ENCODE peak calls at places on chromosomes 12 and 14, in six cellular contexts. One of them, this sample, is unnamed.

GRCh38 chr14:50117456-50117855 is 1.1 kb upstream of the VCPKMT start:
- ATAC-seq in HepG2: no peak
- ATAC-seq in GM12878: no peak
- ATAC-seq in upper lobe of left lung: no peak
- ATAC-seq in K562: no peak
- ATAC-seq in A549: no peak
- ATAC-seq in this sample: no peak

GRCh38 chr14:75450381-75451276 is 22.8 kb downstream of the JDP2 start:
- ATAC-seq in K562: no peak
- ATAC-seq in GM12878: no peak
- ATAC-seq in HepG2: peak; percentile 27
- ATAC-seq in upper lobe of left lung: no peak
- ATAC-seq in A549: no peak
- ATAC-seq in this sample: no peak

GRCh38 chr14:34615507-34615906 is 14.4 kb downstream of the SNX6 start:
- ATAC-seq in HepG2: no peak
- ATAC-seq in upper lobe of left lung: no peak
- ATAC-seq in K562: no peak
- ATAC-seq in GM12878: no peak
- ATAC-seq in A549: no peak
- ATAC-seq in this sample: no peak

GRCh38 chr14:68081489-68081888 is 261.9 kb downstream of the RAD51B start:
- ATAC-seq in HepG2: no peak
- ATAC-seq in K562: no peak
- ATAC-seq in upper lobe of left lung: no peak
- ATAC-seq in A549: no peak
- ATAC-seq in GM12878: peak; percentile 80
- ATAC-seq in this sample: no peak

GRCh38 chr14:89227490-89227834 is 189.6 kb downstream of the FOXN3 start:
- ATAC-seq in HepG2: no peak
- ATAC-seq in A549: no peak
- ATAC-seq in GM12878: no peak
- ATAC-seq in K562: no peak
- ATAC-seq in upper lobe of left lung: no peak
- ATAC-seq in this sample: no peak

GRCh38 chr12:99528478-99528877 is 119.1 kb upstream of the GARIN6 start:
- ATAC-seq in HepG2: no peak
- ATAC-seq in upper lobe of left lung: no peak
- ATAC-seq in GM12878: peak; percentile 21
- ATAC-seq in K562: no peak
- ATAC-seq in A549: no peak
- ATAC-seq in this sample: no peak

GRCh38 chr14:33755358-33755757 is 195.5 kb downstream of the EGLN3 start:
- ATAC-seq in upper lobe of left lung: no peak
- ATAC-seq in K562: no peak
- ATAC-seq in GM12878: no peak
- ATAC-seq in A549: no peak
- ATAC-seq in HepG2: no peak
- ATAC-seq in this sample: no peak

GRCh38 chr12:10454531-10454930 is 1.4 kb upstream of the KLRC1 start:
- ATAC-seq in A549: no peak
- ATAC-seq in K562: no peak
- ATAC-seq in HepG2: no peak
- ATAC-seq in GM12878: no peak
- ATAC-seq in upper lobe of left lung: no peak
- ATAC-seq in this sample: no peak

GRCh38 chr14:73286598-73286997 is 49.3 kb downstream of the PAPLN start:
- ATAC-seq in GM12878: no peak
- ATAC-seq in upper lobe of left lung: no peak
- ATAC-seq in K562: no peak
- ATAC-seq in A549: no peak
- ATAC-seq in HepG2: no peak
- ATAC-seq in this sample: no peak

GRCh38 chr12:115871714-115872113 is 405.8 kb downstream of the MED13L start:
- ATAC-seq in K562: peak; percentile 96
- ATAC-seq in HepG2: peak; percentile 93
- ATAC-seq in A549: peak; percentile 94
- ATAC-seq in upper lobe of left lung: peak; percentile 45
- ATAC-seq in GM12878: peak; percentile 84
- ATAC-seq in this sample: no peak

GRCh38 chr12:104526320-104526719 is 69.6 kb downstream of the CHST11 start:
- ATAC-seq in K562: peak; percentile 32
- ATAC-seq in HepG2: no peak
- ATAC-seq in A549: no peak
- ATAC-seq in upper lobe of left lung: no peak
- ATAC-seq in GM12878: no peak
- ATAC-seq in this sample: no peak

GRCh38 chr12:39672976-39673375 is 53.4 kb upstream of the ABCD2 start:
- ATAC-seq in K562: no peak
- ATAC-seq in GM12878: no peak
- ATAC-seq in HepG2: no peak
- ATAC-seq in A549: no peak
- ATAC-seq in upper lobe of left lung: no peak
- ATAC-seq in this sample: no peak

GRCh38 chr14:101665478-101666078 is 95.9 kb upstream of the PPP2R5C start:
- ATAC-seq in upper lobe of left lung: no peak
- ATAC-seq in K562: peak; percentile 65
- ATAC-seq in GM12878: peak; percentile 82
- ATAC-seq in A549: peak; percentile 97
- ATAC-seq in HepG2: peak; percentile 56
- ATAC-seq in this sample: no peak

GRCh38 chr12:21165048-21165447 is 34.1 kb downstream of the SLCO1B1 start:
- ATAC-seq in HepG2: no peak
- ATAC-seq in upper lobe of left lung: no peak
- ATAC-seq in K562: no peak
- ATAC-seq in GM12878: no peak
- ATAC-seq in A549: no peak
- ATAC-seq in this sample: no peak

GRCh38 chr12:91155990-91156389 is 26.6 kb downstream of the DCN start:
- ATAC-seq in upper lobe of left lung: no peak
- ATAC-seq in K562: no peak
- ATAC-seq in A549: no peak
- ATAC-seq in GM12878: no peak
- ATAC-seq in HepG2: no peak
- ATAC-seq in this sample: no peak

GRCh38 chr14:39432179-39432618 is at the start of gene FBXO33:
- ATAC-seq in GM12878: peak; percentile 87
- ATAC-seq in A549: peak; percentile 93
- ATAC-seq in upper lobe of left lung: peak; percentile 95
- ATAC-seq in HepG2: peak; percentile 87
- ATAC-seq in K562: peak; percentile 90
- ATAC-seq in this sample: peak; percentile 95

GRCh38 chr14:39433452-39433813 is 1.2 kb upstream of the FBXO33 start:
- ATAC-seq in upper lobe of left lung: no peak
- ATAC-seq in HepG2: no peak
- ATAC-seq in A549: no peak
- ATAC-seq in GM12878: no peak
- ATAC-seq in K562: no peak
- ATAC-seq in this sample: no peak

GRCh38 chr14:39431416-39432178 is 636 bp downstream of the FBXO33 start:
- ATAC-seq in upper lobe of left lung: peak; percentile 3
- ATAC-seq in GM12878: peak; percentile 16
- ATAC-seq in A549: peak; percentile 4
- ATAC-seq in HepG2: peak; percentile 29
- ATAC-seq in K562: peak; percentile 24
- ATAC-seq in this sample: no peak

GRCh38 chr14:39434401-39434800 is 2.2 kb upstream of the FBXO33 start:
- ATAC-seq in upper lobe of left lung: no peak
- ATAC-seq in A549: no peak
- ATAC-seq in HepG2: no peak
- ATAC-seq in GM12878: no peak
- ATAC-seq in K562: no peak
- ATAC-seq in this sample: no peak

DNA sequence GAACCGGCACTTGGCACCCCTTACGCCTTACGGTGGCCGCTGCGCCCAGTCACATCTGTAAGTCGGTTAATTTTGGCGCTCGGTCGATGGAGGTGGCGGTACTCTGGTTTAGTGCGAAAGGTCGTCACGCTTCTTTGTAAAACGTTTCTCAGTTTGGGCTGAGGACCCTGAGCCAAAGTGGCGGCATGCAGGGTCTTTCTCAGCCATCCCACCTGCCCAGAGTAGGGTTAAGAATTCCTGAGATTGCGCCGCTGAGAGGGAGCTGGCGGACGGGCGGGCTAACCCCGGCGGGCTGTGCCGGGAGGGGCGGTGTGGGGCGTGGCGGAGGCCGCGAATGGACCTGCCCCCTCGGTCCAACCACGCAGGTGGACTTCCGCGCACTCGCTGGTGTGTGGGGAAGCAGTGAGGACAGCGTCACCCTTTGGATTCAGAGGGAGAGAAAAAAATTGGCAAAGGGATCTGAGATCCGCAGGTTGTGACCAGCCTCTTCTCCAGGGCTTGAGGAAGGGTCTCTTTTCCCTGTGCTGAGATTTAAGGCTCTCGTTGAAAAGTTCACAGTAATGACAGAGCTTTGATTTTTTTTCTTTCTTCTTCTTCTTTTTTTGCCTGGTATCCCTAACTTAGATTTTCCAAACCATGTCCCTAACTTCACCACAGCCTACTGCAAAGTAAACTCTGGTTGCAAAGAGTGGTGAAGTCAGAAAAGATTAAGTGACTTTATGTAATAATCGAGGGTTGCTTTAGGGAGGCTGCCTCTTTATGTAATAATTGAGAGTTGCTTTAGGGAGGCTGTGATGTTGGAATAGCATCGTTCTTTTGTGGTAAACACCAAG is 602 bp upstream of the FBXO33 start:
- ATAC-seq in HepG2: peak; percentile 91
- ATAC-seq in A549: peak; percentile 95
- ATAC-seq in GM12878: peak; percentile 86
- ATAC-seq in K562: peak; percentile 89
- ATAC-seq in upper lobe of left lung: peak; percentile 93
- ATAC-seq in this sample: peak; percentile 91
- TF ChIP-seq EP300 in HepG2: no peak
- TF ChIP-seq EP300 in A549: no peak
- TF ChIP-seq EP300 in GM12878: no peak
- TF ChIP-seq EP300 in K562: no peak
- TF ChIP-seq EP300 in upper lobe of left lung: peak; percentile 4
- TF ChIP-seq EP300 in this sample: no peak

GRCh38 chr14:51743588-51744000 is 91.9 kb downstream of the FRMD6 start:
- ATAC-seq in upper lobe of left lung: no peak
- ATAC-seq in GM12878: no peak
- ATAC-seq in K562: no peak
- ATAC-seq in HepG2: no peak
- ATAC-seq in A549: no peak
- ATAC-seq in this sample: no peak

GRCh38 chr14:51733147-51733546 is 81.4 kb downstream of the FRMD6 start:
- ATAC-seq in upper lobe of left lung: no peak
- ATAC-seq in HepG2: no peak
- ATAC-seq in K562: no peak
- ATAC-seq in A549: no peak
- ATAC-seq in GM12878: no peak
- ATAC-seq in this sample: no peak

GRCh38 chr14:51744372-51745150 is 92.9 kb downstream of the FRMD6 start:
- ATAC-seq in A549: peak; percentile 40
- ATAC-seq in HepG2: no peak
- ATAC-seq in GM12878: no peak
- ATAC-seq in K562: no peak
- ATAC-seq in upper lobe of left lung: no peak
- ATAC-seq in this sample: no peak

GRCh38 chr14:51735851-51736250 is 84.1 kb downstream of the FRMD6 start:
- ATAC-seq in GM12878: no peak
- ATAC-seq in upper lobe of left lung: no peak
- ATAC-seq in K562: no peak
- ATAC-seq in A549: no peak
- ATAC-seq in HepG2: no peak
- ATAC-seq in this sample: no peak

DNA sequence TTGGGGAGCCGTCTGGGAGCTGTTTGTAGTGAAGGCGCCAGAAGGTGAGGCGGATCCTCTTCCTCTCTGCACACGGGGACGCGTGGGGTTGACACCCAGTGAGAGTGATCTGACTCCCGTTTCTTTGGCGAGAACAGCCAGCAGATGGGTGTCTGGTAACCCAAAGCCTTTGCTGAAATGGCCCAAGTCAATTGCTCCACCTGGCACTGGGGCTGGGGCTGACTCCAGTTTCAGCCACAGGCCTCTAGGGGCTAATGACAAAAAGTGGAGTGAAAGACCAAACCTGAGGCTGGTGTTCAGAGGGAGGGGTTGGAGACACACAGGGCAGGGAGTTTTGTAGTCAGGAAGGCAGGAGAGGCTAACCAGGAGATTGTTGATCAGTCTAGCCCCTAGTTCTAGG is 87.0 kb downstream of the FRMD6 start:
- ATAC-seq in GM12878: peak; percentile 100
- ATAC-seq in upper lobe of left lung: no peak
- ATAC-seq in A549: peak; percentile 86
- ATAC-seq in K562: peak; percentile 53
- ATAC-seq in HepG2: peak; percentile 90
- ATAC-seq in this sample: no peak
- H3K4me1 ChIP-seq in GM12878: no peaks in the 10 kb centered on the region
- H3K4me1 ChIP-seq in upper lobe of left lung: no peaks in the 10 kb centered on the region
- H3K4me1 ChIP-seq in A549: peaks cover 5% of the 10 kb centered on the region
- H3K4me1 ChIP-seq in K562: no peaks in the 10 kb centered on the region
- H3K4me1 ChIP-seq in HepG2: peaks cover 11% of the 10 kb centered on the region
- H3K4me1 ChIP-seq in this sample: no peaks in the 10 kb centered on the region

DNA sequence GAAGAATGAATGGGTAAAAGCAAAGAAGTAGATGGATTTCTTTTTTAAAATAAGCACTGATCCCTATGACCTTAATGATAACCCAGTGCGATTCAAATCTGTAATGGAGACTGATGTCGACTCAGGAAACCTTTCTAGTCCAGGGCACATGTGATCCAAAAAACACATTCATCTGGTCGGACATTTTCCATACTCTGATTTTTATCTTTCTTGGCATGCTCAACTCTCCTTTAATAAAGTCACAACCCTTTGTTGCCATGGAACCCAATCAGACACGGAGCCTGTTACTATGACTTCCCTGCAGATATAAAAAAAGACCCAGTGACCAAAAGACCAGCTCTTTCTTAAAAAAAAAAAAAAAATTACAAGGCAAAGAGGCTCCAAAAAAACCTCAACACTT is 27.9 kb downstream of the TMCC3 start:
- ATAC-seq in K562: no peak
- ATAC-seq in upper lobe of left lung: peak; percentile 38
- ATAC-seq in HepG2: no peak
- ATAC-seq in A549: no peak
- ATAC-seq in GM12878: no peak
- ATAC-seq in this sample: peak; percentile 25
- TF ChIP-seq EP300 in K562: no peak
- TF ChIP-seq EP300 in upper lobe of left lung: no peak
- TF ChIP-seq EP300 in HepG2: no peak
- TF ChIP-seq EP300 in A549: no peak
- TF ChIP-seq EP300 in GM12878: no peak
- TF ChIP-seq EP300 in this sample: no peak

DNA sequence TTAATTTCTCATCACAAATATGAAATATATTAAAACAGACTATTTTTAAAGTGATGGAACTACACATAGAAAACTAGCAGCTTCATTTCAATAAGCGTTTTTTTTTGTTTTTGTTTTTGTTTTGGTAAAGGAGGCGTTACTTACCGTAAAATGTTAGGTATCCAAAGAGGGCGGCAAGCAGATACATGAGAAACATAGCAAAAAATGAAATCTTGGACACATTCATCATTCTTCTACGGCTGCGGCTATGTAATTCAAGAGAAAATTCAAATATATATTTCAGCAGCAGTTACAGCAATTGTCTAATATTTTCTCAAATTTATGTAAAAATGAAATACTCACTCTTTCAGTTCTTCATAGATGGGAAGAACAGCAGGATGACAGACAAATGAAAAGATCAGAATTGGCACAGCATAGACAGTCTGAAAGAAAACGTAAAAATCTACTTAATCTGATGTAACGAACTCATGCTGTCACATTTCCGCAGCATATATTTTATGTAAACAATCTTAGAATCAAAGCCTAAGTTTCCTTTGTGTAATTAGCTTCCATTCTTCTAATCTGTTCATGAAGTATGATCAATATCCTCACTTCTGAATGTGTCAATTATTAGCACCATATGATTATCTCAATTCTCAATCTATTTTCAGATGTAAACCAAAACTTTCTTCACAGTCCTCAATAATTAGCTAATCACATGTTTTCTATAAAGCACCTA is 8.8 kb downstream of the SLC38A2 start:
- ATAC-seq in K562: no peak
- ATAC-seq in upper lobe of left lung: no peak
- ATAC-seq in GM12878: no peak
- ATAC-seq in A549: no peak
- ATAC-seq in HepG2: no peak
- ATAC-seq in this sample: no peak
- H3K4me1 ChIP-seq in K562: no peaks in the 10 kb centered on the region
- H3K4me1 ChIP-seq in upper lobe of left lung: peaks cover 44% of the 10 kb centered on the region
- H3K4me1 ChIP-seq in GM12878: peaks cover 36% of the 10 kb centered on the region
- H3K4me1 ChIP-seq in A549: peaks cover 99% of the 10 kb centered on the region
- H3K4me1 ChIP-seq in HepG2: peaks cover 57% of the 10 kb centered on the region
- H3K4me1 ChIP-seq in this sample: peaks cover 96% of the 10 kb centered on the region

This sample was measured in gastroesophageal sphincter.